ENCODE peak calls at places on chromosomes 2 and 18, in ten cellular contexts. B is NCI-H146; W is Kasumi-1; J is naive thymus-derived CD8-positive, alpha-beta T cell; T is CD4-positive, alpha-beta T cell; A is B cell; K is nucleus accumbens; Z is epithelial cell of prostate; V is lower lobe of right lung; S is Karpas-422. G is an unnamed sample.

GRCh38 chr2:103353754-103354153 is 591.9 kb downstream of the TMEM182 start:
- DNase-seq in T (no peak), V (no peak), S (no peak), A (no peak), W (no peak), J (no peak), Z (no peak), B (no peak), K (no peak), G (no peak)

GRCh38 chr2:32384529-32384928 is 27.7 kb downstream of the BIRC6 start:
- DNase-seq in T (no peak), S (no peak), B (no peak), A (no peak), J (no peak), Z (no peak), K (no peak), W (no peak), V (no peak), G (no peak)

GRCh38 chr2:16487686-16488085 is 177.9 kb downstream of the CYRIA start:
- DNase-seq in A (no peak), S (peak), K (no peak), V (no peak), T (no peak), J (no peak), W (peak), Z (no peak), B (no peak), G (peak)

GRCh38 chr2:46135936-46136335 is 161.3 kb upstream of the EPAS1 start:
- DNase-seq in J (no peak), W (no peak), S (no peak), V (no peak), Z (no peak), B (no peak), T (no peak), K (no peak), A (no peak), G (peak)

GRCh38 chr2:33412920-33413319 is 63.5 kb upstream of the RASGRP3 start:
- DNase-seq in W (peak), T (no peak), A (no peak), S (no peak), B (no peak), V (no peak), K (no peak), Z (no peak), J (no peak), G (no peak)

GRCh38 chr2:137467246-137467862 is 496.9 kb upstream of the HNMT start:
- DNase-seq in T (no peak), J (no peak), S (peak), B (peak), W (peak), V (no peak), K (no peak), Z (peak), A (no peak), G (no peak)

GRCh38 chr2:1132328-1132964 is 181.8 kb downstream of the SNTG2 start:
- DNase-seq in A (no peak), J (no peak), S (no peak), Z (no peak), W (no peak), B (no peak), V (no peak), T (no peak), K (no peak), G (no peak)

GRCh38 chr2:74513605-74514367 is 464 bp upstream of the TLX2 start:
- DNase-seq in W (no peak), B (peak), A (no peak), K (no peak), T (no peak), Z (no peak), S (no peak), J (no peak), V (no peak), G (no peak)

GRCh38 chr2:71716697-71717624 is 263.6 kb downstream of the DYSF start:
- DNase-seq in W (no peak), T (no peak), S (no peak), J (no peak), B (no peak), K (no peak), A (no peak), V (peak), Z (no peak), G (peak)

GRCh38 chr2:201704536-201704935 is 6.1 kb upstream of the MPP4 start:
- DNase-seq in A (no peak), K (no peak), J (no peak), Z (no peak), S (no peak), W (no peak), V (no peak), T (no peak), B (no peak), G (no peak)

GRCh38 chr2:11129598-11130449 is 25.4 kb upstream of the SLC66A3 start:
- DNase-seq in Z (no peak), B (peak), S (peak), A (peak), V (peak), J (peak), W (peak), T (peak), K (peak), G (no peak)

GRCh38 chr2:224982910-224983688 is 59.2 kb downstream of the DOCK10 start:
- DNase-seq in W (peak), J (peak), T (peak), V (peak), A (no peak), Z (no peak), K (no peak), S (no peak), B (peak), G (peak)

GRCh38 chr2:74850816-74851566 is 17.1 kb downstream of the HK2 start:
- DNase-seq in Z (no peak), A (no peak), T (no peak), V (no peak), J (no peak), S (no peak), K (no peak), W (no peak), B (no peak), G (no peak)

GRCh38 chr2:235762832-235763598 is 269.2 kb downstream of the AGAP1 start:
- DNase-seq in Z (no peak), T (no peak), B (peak), A (no peak), K (no peak), V (no peak), W (no peak), J (no peak), S (no peak), G (no peak)

GRCh38 chr2:240759454-240759853 is 60.6 kb downstream of the KIF1A start:
- DNase-seq in K (no peak), A (no peak), W (no peak), V (no peak), B (no peak), T (no peak), S (peak), J (no peak), Z (no peak), G (no peak)

GRCh38 chr18:26614374-26614773 is 66.0 kb upstream of the KCTD1 start:
- DNase-seq in J (no peak), T (no peak), B (no peak), Z (no peak), A (no peak), W (no peak), S (no peak), V (no peak), K (no peak), G (no peak)

GRCh38 chr2:72141881-72142742 is 5.5 kb downstream of the CYP26B1 start:
- DNase-seq in S (no peak), B (no peak), J (no peak), Z (no peak), K (no peak), T (no peak), A (no peak), W (no peak), V (no peak), G (no peak)

GRCh38 chr18:11454021-11454420 is 155.4 kb upstream of the SLC35G4 start:
- DNase-seq in T (no peak), J (no peak), B (no peak), Z (no peak), A (no peak), S (no peak), V (no peak), W (no peak), K (no peak), G (no peak)

GRCh38 chr2:119256574-119256921 is 32.9 kb downstream of the STEAP3 start:
- DNase-seq in B (no peak), S (no peak), K (no peak), J (no peak), W (no peak), Z (no peak), V (no peak), T (no peak), A (no peak), G (no peak)

GRCh38 chr2:8086342-8086741 is 595.5 kb upstream of the ID2 start:
- DNase-seq in B (no peak), S (no peak), K (no peak), T (no peak), V (no peak), Z (no peak), A (no peak), W (no peak), J (no peak), G (no peak)

GRCh38 chr2:240423788-240424191 is 11.7 kb upstream of the GPC1 start:
- DNase-seq in Z (no peak), J (no peak), T (no peak), W (no peak), B (no peak), K (no peak), S (no peak), A (peak), V (peak), G (no peak)

GRCh38 chr18:68734311-68734710 is 19.4 kb upstream of the TMX3 start:
- DNase-seq in V (no peak), S (no peak), K (no peak), J (no peak), Z (no peak), W (no peak), B (no peak), T (no peak), A (no peak), G (no peak)

GRCh38 chr2:169877406-169877805 is 50.2 kb downstream of the UBR3 start:
- DNase-seq in Z (no peak), K (no peak), T (no peak), B (peak), V (no peak), S (peak), J (peak), A (no peak), W (peak), G (no peak)

GRCh38 chr2:171706152-171706803 is 19.0 kb downstream of the DYNC1I2 start:
- DNase-seq in S (peak), Z (no peak), A (no peak), V (no peak), W (peak), J (peak), T (no peak), K (no peak), B (peak), G (no peak)

G was measured in retinal pigment epithelial cell.